ENCODE peak calls at places on chromosomes 12 and 14, in six cellular contexts. X is HepG2; Q is EL; A is HEK293T; T is stimulated activated CD8-positive, alpha-beta memory T cell treated with anti-CD3 and anti-CD28 coated beads, Interleukin-4, amount 100 ng/mL, for 4 hours; V is NCI-H1092 treated with DMSO at 0.1 percent for 48 hours. O is an unnamed sample.

GRCh38 chr12:104546575-104546974 is 89.8 kb downstream of the CHST11 start:
- DNase-seq in X (no peak), Q (no peak), A (no peak), T (no peak), V (no peak), O (no peak)

GRCh38 chr12:22318122-22318737 is 16.3 kb downstream of the ST8SIA1 start:
- DNase-seq in X (no peak), Q (peak), A (no peak), T (no peak), V (no peak), O (no peak)

GRCh38 chr12:109758406-109759075 is 44.9 kb downstream of the FAM222A start:
- DNase-seq in X (no peak), Q (no peak), A (no peak), T (no peak), V (no peak), O (peak)

GRCh38 chr12:43841253-43841652 is 5.4 kb downstream of the TMEM117 start:
- DNase-seq in X (no peak), Q (no peak), A (no peak), T (no peak), V (no peak), O (no peak)

GRCh38 chr14:102544745-102545460 is 35.3 kb upstream of the ANKRD9 start:
- DNase-seq in X (peak), Q (no peak), A (no peak), T (no peak), V (no peak), O (peak)

GRCh38 chr12:9163392-9163791 is 44.8 kb downstream of the PZP start:
- DNase-seq in X (peak), Q (no peak), A (no peak), T (no peak), V (no peak), O (no peak)

GRCh38 chr12:45257185-45257585 is 41.3 kb downstream of the ANO6 start:
- DNase-seq in X (no peak), Q (no peak), A (no peak), T (no peak), V (no peak), O (no peak)

GRCh38 chr12:19036673-19037357 is 92.7 kb upstream of the PLEKHA5 start:
- DNase-seq in X (no peak), Q (no peak), A (no peak), T (no peak), V (no peak), O (no peak)

GRCh38 chr14:103558071-103558882 is 4.2 kb downstream of the BAG5 start:
- DNase-seq in X (no peak), Q (peak), A (no peak), T (no peak), V (no peak), O (no peak)

GRCh38 chr12:92132282-92132681 is 13.4 kb downstream of the BTG1 start:
- DNase-seq in X (no peak), Q (no peak), A (no peak), T (no peak), V (no peak), O (no peak)

GRCh38 chr12:6536894-6537579 is 2.7 kb downstream of the GAPDH start:
- DNase-seq in X (peak), Q (peak), A (no peak), T (no peak), V (no peak), O (no peak)

GRCh38 chr14:77248666-77249065 is 22.3 kb downstream of the NGB start:
- DNase-seq in X (no peak), Q (peak), A (no peak), T (no peak), V (no peak), O (no peak)

GRCh38 chr12:43370299-43370698 is 181.7 kb downstream of the ADAMTS20 start:
- DNase-seq in X (peak), Q (peak), A (no peak), T (no peak), V (no peak), O (no peak)

GRCh38 chr12:20434993-20435392 is 66.7 kb downstream of the PDE3A start:
- DNase-seq in X (no peak), Q (peak), A (no peak), T (no peak), V (no peak), O (no peak)

GRCh38 chr12:1531654-1532366 is 62.6 kb downstream of the FBXL14 start:
- DNase-seq in X (no peak), Q (peak), A (no peak), T (no peak), V (no peak), O (no peak)

GRCh38 chr12:42421844-42422779 is 96.1 kb downstream of the PPHLN1 start:
- DNase-seq in X (no peak), Q (peak), A (no peak), T (no peak), V (no peak), O (no peak)

GRCh38 chr14:54866588-54866987 is 36.0 kb downstream of the GCH1 start:
- DNase-seq in X (peak), Q (peak), A (no peak), T (no peak), V (no peak), O (no peak)

GRCh38 chr12:44317651-44318126 is 481.8 kb downstream of the TMEM117 start:
- DNase-seq in X (peak), Q (peak), A (peak), T (no peak), V (peak), O (no peak)

GRCh38 chr12:124756151-124756550 is 107.5 kb downstream of the SCARB1 start:
- DNase-seq in X (no peak), Q (no peak), A (no peak), T (no peak), V (no peak), O (no peak)

GRCh38 chr12:105409881-105410471 is 79.5 kb downstream of the C12orf75 start:
- DNase-seq in X (no peak), Q (peak), A (peak), T (no peak), V (peak), O (peak)

GRCh38 chr14:61403411-61403810 is 82.0 kb downstream of the PRKCH start:
- DNase-seq in X (no peak), Q (no peak), A (no peak), T (no peak), V (no peak), O (no peak)

GRCh38 chr14:100416081-100416480 is 92.9 kb downstream of the SLC25A47 start:
- DNase-seq in X (no peak), Q (no peak), A (no peak), T (no peak), V (no peak), O (no peak)

GRCh38 chr12:2589381-2589780 is 205.4 kb upstream of the FKBP4 start:
- DNase-seq in X (no peak), Q (no peak), A (no peak), T (no peak), V (no peak), O (no peak)

GRCh38 chr14:37466623-37467088 is 128.4 kb downstream of the FOXA1 start:
- DNase-seq in X (peak), Q (no peak), A (no peak), T (no peak), V (no peak), O (no peak)

GRCh38 chr12:109827566-109828550 is 5.3 kb downstream of the TRPV4 start:
- DNase-seq in X (no peak), Q (no peak), A (no peak), T (no peak), V (no peak), O (peak)

GRCh38 chr12:117875652-117876491 is 92.9 kb downstream of the KSR2 start:
- DNase-seq in X (no peak), Q (peak), A (peak), T (no peak), V (peak), O (no peak)